ENCODE peak calls at places on chromosomes 7 and 10, in seven cellular contexts. L is colonic mucosa, O is Karpas-422, W is astrocyte, Z is K562, G is fibroblast of lung, P is MM.1S. U is an unnamed sample. For H3K9me3, the result is how much of the 10 kb centered on the place peaks cover.

GRCh38 chr10:107425844-107426553 is 261.5 kb upstream of the SORCS1 start:
- DNase-seq in O (no peak), W (no peak), Z (no peak), P (peak), L (no peak), G (no peak), U (no peak)

GRCh38 chr7:75572814-75573213 is 80.7 kb downstream of the SPDYE5 start:
- DNase-seq in L (no peak), Z (no peak), P (no peak), O (no peak), W (no peak), G (no peak), U (no peak)

GRCh38 chr10:60986779-60987178 is 42.8 kb upstream of the RHOBTB1 start:
- DNase-seq in G (no peak), O (no peak), W (no peak), Z (no peak), L (no peak), P (no peak), U (no peak)

GRCh38 chr7:115763347-115763746 is 267.2 kb downstream of the TFEC start:
- DNase-seq in Z (no peak), P (no peak), G (no peak), L (no peak), W (no peak), O (no peak), U (no peak)

GRCh38 chr10:132355297-132355696 is 23.3 kb downstream of the LRRC27 start:
- DNase-seq in O (no peak), G (no peak), P (no peak), Z (no peak), W (no peak), L (no peak), U (no peak)

GRCh38 chr10:1217661-1218060 is 161.5 kb downstream of the WDR37 start:
- DNase-seq in P (no peak), W (no peak), L (no peak), Z (no peak), O (no peak), G (no peak), U (no peak)

GRCh38 chr7:140876519-140877248 is 48.0 kb downstream of the BRAF start:
- DNase-seq in L (no peak), G (peak), O (no peak), W (peak), Z (no peak), P (peak), U (peak)

GRCh38 chr7:111210996-111211395 is 120.1 kb downstream of the LRRN3 start:
- DNase-seq in G (peak), O (no peak), Z (no peak), L (no peak), W (peak), P (no peak), U (peak)

DNA sequence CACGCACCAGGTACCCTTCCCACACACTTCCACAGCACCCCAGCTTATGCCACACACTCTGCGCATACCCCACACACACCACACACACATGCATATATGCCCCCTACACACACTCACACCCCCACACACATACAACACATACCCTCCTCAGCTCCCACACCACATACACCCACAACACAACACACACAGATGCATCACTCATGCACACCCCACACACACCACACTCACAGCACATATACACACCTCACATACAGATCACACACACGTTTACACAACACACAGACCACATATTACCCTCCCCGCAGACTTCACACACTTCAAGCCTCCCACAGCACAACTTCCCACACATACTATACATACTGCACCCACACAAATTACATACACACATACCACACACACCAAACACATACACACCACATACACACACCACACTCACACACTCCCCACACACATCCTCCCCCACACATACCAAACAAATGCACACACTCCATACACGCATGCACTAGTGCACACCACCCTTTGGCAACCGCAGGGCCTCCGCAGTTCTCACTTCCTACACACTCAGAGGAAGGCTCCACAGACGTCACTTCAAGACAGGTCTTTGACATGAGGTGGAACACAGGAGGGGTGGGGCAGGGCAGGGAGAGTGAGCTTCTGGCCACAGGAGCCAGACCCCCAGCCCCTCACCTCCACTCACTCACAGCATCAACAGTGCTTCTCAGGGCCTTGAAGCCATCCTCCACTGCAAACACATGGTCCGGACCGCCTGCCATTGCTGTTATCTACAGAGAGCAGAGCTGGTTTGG is 18.5 kb upstream of the ANTXRL start:
- DNase-seq in G (no peak), W (no peak), Z (no peak), O (no peak), L (peak), P (no peak), U (no peak)
- H3K9ac ChIP-seq in G (no peak), W (no peak), Z (no peak), O (no peak), L (no peak), P (no peak), U (no peak)

GRCh38 chr7:3991771-3992231 is 690.3 kb upstream of the FOXK1 start:
- DNase-seq in G (no peak), O (peak), L (no peak), W (no peak), Z (no peak), P (no peak), U (no peak)
- H3K9me3 ChIP-seq in G (under half), O (under half), L (under half), W (under half), Z (under half), P (under half), U (under half)

DNA sequence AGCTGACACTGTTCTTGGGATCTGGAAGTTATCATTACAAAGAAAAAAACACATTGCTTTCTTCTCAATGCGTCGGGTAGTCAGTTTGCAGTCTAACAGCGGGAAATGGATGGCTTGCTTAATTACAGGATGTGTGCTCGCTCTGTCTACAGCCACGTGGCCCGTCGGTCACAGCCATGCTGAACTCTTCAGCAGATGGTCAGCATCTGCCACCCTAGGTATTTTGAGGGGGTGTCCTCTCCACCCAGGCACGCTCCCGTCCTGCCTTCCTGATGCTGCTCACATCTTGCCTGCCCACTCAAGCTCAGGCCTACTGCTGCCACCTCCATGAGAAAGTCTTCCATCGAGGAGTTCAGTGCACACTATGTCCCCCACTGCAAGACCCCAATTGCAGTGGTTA is 20.3 kb upstream of the INMT start:
- DNase-seq in O (no peak), P (no peak), L (no peak), Z (no peak), W (no peak), G (no peak), U (no peak)
- H3K4me3 ChIP-seq in O (no peak), P (no peak), L (no peak), Z (no peak), W (no peak), G (no peak), U (no peak)

DNA sequence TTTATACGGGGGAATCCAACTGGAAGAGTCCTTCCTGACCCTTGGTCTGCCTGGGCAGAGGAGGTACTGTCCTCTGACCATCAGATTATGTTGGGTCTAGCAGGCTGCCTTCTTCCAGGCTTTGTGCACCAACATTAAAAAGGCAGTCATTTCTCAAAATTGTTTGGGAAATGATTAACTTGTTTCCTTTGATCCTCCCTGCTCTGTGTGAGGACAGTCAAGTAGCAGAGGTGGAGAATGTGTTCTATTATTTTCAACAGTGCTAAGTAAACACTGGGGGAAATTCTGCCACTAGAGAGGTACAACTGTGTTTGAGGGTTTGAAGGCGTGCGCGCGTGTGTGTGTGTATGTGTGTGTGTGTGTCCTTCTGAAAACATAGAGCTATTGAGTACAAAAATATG is 20.6 kb downstream of the ACSL5 start:
- DNase-seq in L (peak), O (no peak), G (no peak), P (no peak), W (no peak), Z (no peak), U (no peak)
- H3K9ac ChIP-seq in L (peak), O (no peak), G (no peak), P (no peak), W (no peak), Z (no peak), U (no peak)

GRCh38 chr7:126361183-126361582 is 891.6 kb downstream of the GRM8 start:
- DNase-seq in L (no peak), W (no peak), G (no peak), O (no peak), Z (no peak), P (no peak), U (no peak)
- H3K9me3 ChIP-seq in L (under half), W (under half), G (under half), O (under half), Z (under half), P (under half), U (under half)

DNA sequence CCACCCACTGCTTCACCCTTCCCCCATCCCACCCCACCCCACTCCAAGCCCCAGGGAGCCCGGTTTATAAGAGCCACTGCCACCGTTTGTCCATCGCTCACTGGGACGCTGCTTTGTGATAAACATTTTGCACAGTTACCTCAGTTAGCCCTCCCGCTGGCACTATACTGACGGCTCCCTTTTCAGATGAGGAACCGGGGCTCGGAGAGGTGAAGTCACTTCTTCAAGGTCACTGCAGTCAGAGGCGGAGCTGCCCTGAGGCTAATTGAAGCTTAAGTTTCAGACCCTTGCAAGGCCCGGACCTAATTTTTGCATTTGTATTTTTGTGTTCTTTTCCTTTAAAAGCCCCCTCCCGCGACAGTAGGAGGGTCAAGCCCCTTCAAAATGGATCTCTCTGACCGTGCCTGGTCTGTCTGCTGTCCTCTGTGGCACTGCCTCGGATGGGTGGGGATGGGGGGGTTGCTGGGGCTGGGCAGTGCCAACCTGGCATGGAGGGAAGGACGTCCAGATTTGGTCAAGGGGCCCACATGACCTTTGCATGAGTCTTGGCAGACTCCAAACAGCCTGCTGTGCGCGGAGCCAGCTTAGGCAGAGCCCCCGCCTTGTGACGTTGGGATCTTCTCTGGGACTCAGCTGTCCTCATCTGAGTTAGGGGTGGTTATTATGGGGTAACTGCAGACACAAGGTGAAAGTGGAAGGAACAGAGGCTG is 17.7 kb upstream of the NODAL start:
- DNase-seq in O (no peak), G (no peak), P (no peak), Z (peak), L (no peak), W (no peak), U (no peak)
- H3K4me3 ChIP-seq in O (no peak), G (no peak), P (no peak), Z (no peak), L (no peak), W (no peak), U (no peak)

GRCh38 chr7:155466814-155467675 is 9.1 kb downstream of the EN2 start:
- DNase-seq in L (no peak), P (no peak), W (no peak), Z (no peak), G (no peak), O (no peak), U (no peak)

GRCh38 chr7:155470186-155470487 is 12.2 kb downstream of the EN2 start:
- DNase-seq in O (no peak), W (no peak), Z (no peak), L (no peak), P (no peak), G (no peak), U (no peak)

GRCh38 chr7:155466142-155466813 is 8.3 kb downstream of the EN2 start:
- DNase-seq in W (no peak), Z (no peak), L (no peak), O (no peak), P (no peak), G (no peak), U (no peak)

GRCh38 chr7:155469311-155470185 is 11.6 kb downstream of the EN2 start:
- DNase-seq in W (no peak), G (no peak), P (no peak), L (no peak), Z (no peak), O (no peak), U (no peak)

DNA sequence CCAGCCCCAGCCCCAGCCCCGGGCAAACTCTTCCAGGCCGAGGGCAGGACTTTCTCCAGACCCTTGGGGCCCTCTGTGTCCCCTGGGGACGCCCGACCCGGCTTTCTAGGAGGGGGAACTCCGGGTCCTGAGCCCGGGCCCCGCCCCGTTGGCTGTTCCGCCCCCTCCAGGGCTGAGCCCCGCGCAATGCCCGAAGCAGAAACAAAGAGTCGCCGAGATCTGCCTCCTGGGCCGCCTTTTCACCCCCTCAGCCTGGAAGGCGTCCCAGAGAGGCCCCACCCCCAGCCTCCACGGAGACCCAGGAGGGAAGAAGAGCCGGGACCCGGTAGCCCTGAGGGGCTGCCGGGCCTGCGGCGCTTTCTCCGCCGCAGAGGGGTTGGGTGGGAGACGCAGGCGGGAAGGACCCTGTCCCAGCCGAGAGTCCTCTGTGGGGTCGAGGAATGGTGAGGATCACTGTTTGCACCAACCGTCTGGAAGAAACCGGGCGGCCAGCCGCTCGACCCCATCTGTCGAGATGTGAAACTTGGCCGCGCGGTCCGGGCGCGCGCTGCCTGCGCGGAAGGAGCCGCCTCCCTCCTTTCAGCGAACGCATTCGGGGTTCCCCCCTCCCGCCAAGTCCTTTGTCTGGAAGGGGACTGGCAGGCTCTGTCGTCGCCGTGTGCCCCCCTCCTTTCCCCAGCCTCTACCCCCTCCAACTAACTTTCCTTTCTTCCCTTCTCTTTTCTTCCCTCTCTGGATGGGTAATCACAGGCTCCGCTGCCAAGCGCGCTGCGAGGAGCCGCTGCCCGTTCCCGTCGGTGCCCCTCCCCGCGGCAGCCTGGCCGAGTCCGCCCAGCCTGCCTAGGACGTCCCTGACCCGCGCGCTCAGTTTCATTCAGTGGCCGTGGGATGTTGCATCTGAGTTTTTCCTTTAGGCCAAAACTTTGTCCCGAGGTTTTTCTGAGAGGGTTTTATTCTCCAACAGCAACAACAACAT is 10.2 kb downstream of the EN2 start:
- DNase-seq in G (no peak), P (no peak), L (no peak), Z (no peak), O (no peak), W (no peak), U (no peak)
- H3K9ac ChIP-seq in G (no peak), P (no peak), L (no peak), Z (no peak), O (no peak), W (no peak), U (no peak)

GRCh38 chr7:129255800-129256199 is 31.0 kb downstream of the AHCYL2 start:
- DNase-seq in L (no peak), Z (no peak), O (no peak), W (no peak), P (no peak), G (no peak), U (no peak)
- H3K9me3 ChIP-seq in L (under half), Z (under half), O (under half), W (under half), P (under half), G (under half), U (under half)